ENCODE peak calls at places on chromosomes 12 and 14, in four cellular contexts. E is neuronal stem cell, M is mesenchymal stem cell, Q is H1. V is an unnamed sample.

GRCh38 chr12:23756416-23756815 is 193.1 kb downstream of the SOX5 start:
- DNase-seq in E (no peak), M (no peak), Q (no peak), V (peak; percentile 21)

GRCh38 chr12:46547421-46548340 is 175.1 kb upstream of the SLC38A2 start:
- DNase-seq in E (no peak), M (no peak), Q (no peak), V (no peak)

GRCh38 chr12:127108360-127109215 is 1158.4 kb upstream of the TMEM132C start:
- DNase-seq in E (peak; percentile 29), M (peak; percentile 49), Q (no peak), V (peak; percentile 65)

GRCh38 chr14:101441710-101442109 is 119.6 kb upstream of the DIO3 start:
- DNase-seq in E (no peak), M (no peak), Q (no peak), V (no peak)

GRCh38 chr12:12918781-12919180 is 27.4 kb downstream of the GPRC5A start:
- DNase-seq in E (no peak), M (no peak), Q (no peak), V (no peak)

GRCh38 chr14:58898655-58899316 is 261.0 kb downstream of the DACT1 start:
- DNase-seq in E (no peak), M (peak; percentile 93), Q (no peak), V (peak; percentile 29)

GRCh38 chr12:55019784-55020183 is at the start of gene NEUROD4:
- DNase-seq in E (peak; percentile 91), M (peak; percentile 60), Q (peak; percentile 83), V (peak; percentile 97)

GRCh38 chr12:46468159-46468558 is 95.6 kb upstream of the SLC38A2 start:
- DNase-seq in E (no peak), M (no peak), Q (no peak), V (no peak)

GRCh38 chr12:13257356-13257875 is 60.9 kb downstream of the EMP1 start:
- DNase-seq in E (no peak), M (peak; percentile 27), Q (no peak), V (no peak)

GRCh38 chr14:105617201-105617777 is 90.9 kb downstream of the TMEM121 start:
- DNase-seq in E (no peak), M (no peak), Q (no peak), V (no peak)

GRCh38 chr14:20998139-20998538 is 954 bp upstream of the SLC39A2 start:
- DNase-seq in E (no peak), M (no peak), Q (no peak), V (peak; percentile 27)

GRCh38 chr12:51689972-51690371 is 98.9 kb downstream of the SCN8A start:
- DNase-seq in E (no peak), M (no peak), Q (no peak), V (no peak)

GRCh38 chr12:51694146-51694545 is 103.1 kb downstream of the SCN8A start:
- DNase-seq in E (no peak), M (no peak), Q (no peak), V (no peak)

GRCh38 chr12:51695241-51696010 is 104.4 kb downstream of the SCN8A start:
- DNase-seq in E (no peak), M (no peak), Q (no peak), V (peak; percentile 4)

GRCh38 chr12:51692016-51692415 is 101.0 kb downstream of the SCN8A start:
- DNase-seq in E (no peak), M (no peak), Q (no peak), V (no peak)

GRCh38 chr12:51693569-51693968 is 102.5 kb downstream of the SCN8A start:
- DNase-seq in E (no peak), M (no peak), Q (no peak), V (no peak)
- H2BK15ac ChIP-seq in E (no peak overlapping the region), M (no peak overlapping the region), Q (no peak overlapping the region), V (no peak overlapping the region)

GRCh38 chr12:58029260-58029659 is 87.9 kb downstream of the ATP23 start:
- DNase-seq in E (no peak), M (no peak), Q (no peak), V (no peak)

GRCh38 chr12:58030566-58031279 is 89.4 kb downstream of the ATP23 start:
- DNase-seq in E (no peak), M (peak; percentile 1), Q (no peak), V (no peak)

GRCh38 chr12:58026892-58027891 is 85.8 kb downstream of the ATP23 start:
- DNase-seq in E (no peak), M (no peak), Q (no peak), V (no peak)

GRCh38 chr12:58026421-58026820 is 85.1 kb downstream of the ATP23 start:
- DNase-seq in E (no peak), M (peak; percentile 17), Q (no peak), V (no peak)

DNA sequence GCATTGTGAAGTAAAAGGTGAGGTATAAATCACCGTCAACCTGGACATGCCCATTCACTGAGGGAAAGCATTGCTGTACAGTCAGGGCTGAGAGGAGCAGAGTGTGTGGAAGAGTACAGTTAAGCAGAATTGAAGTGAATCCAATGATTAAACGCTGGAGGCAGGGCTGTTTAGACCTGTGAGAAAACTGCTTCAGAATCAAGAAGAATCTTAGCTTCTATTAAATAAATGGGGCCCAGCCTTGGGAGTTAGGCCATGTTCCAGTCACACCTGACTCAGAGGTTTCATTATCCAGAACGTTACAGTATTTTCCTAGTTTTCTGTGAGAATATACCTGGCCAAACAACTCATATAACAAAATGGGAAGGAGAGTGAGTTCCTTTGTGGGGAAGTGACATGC is 86.9 kb downstream of the ATP23 start:
- DNase-seq in E (no peak), M (no peak), Q (no peak), V (no peak)
- H3K23ac ChIP-seq in E (no peak overlapping the region), M (no peak overlapping the region), Q (no peak overlapping the region), V (no peak overlapping the region)

GRCh38 chr14:96164861-96165490 is 39.7 kb upstream of the BDKRB2 start:
- DNase-seq in E (no peak), M (peak; percentile 72), Q (no peak), V (no peak)

GRCh38 chr14:96165493-96166474 is 38.9 kb upstream of the BDKRB2 start:
- DNase-seq in E (no peak), M (no peak), Q (no peak), V (no peak)

GRCh38 chr14:96167224-96168148 is 37.2 kb upstream of the BDKRB2 start:
- DNase-seq in E (no peak), M (peak; percentile 96), Q (no peak), V (peak; percentile 40)

GRCh38 chr14:96168581-96168980 is 36.1 kb upstream of the BDKRB2 start:
- DNase-seq in E (no peak), M (no peak), Q (no peak), V (no peak)

GRCh38 chr14:96166475-96167223 is 38.0 kb upstream of the BDKRB2 start:
- DNase-seq in E (no peak), M (no peak), Q (no peak), V (no peak)
- H2BK15ac ChIP-seq in E (no peak overlapping the region), M (peak overlapping the region; percentile 67), Q (peak overlapping the region; percentile 61), V (no peak overlapping the region)

GRCh38 chr14:50846171-50846880 is 15.4 kb upstream of the NIN start:
- DNase-seq in E (no peak), M (peak; percentile 75), Q (no peak), V (no peak)
- H3K23ac ChIP-seq in E (no peak overlapping the region), M (no peak overlapping the region), Q (no peak overlapping the region), V (no peak overlapping the region)

GRCh38 chr12:116442304-116442703 is 116.9 kb upstream of the MAP1LC3B2 start:
- DNase-seq in E (no peak), M (no peak), Q (no peak), V (no peak)
- H2BK15ac ChIP-seq in E (no peak overlapping the region), M (no peak overlapping the region), Q (no peak overlapping the region), V (no peak overlapping the region)

GRCh38 chr14:96284008-96284407 is 28.0 kb downstream of the BDKRB1 start:
- DNase-seq in E (no peak), M (no peak), Q (no peak), V (no peak)

GRCh38 chr14:96287856-96288255 is 31.8 kb downstream of the BDKRB1 start:
- DNase-seq in E (no peak), M (no peak), Q (no peak), V (no peak)

GRCh38 chr14:96284430-96284829 is 28.4 kb downstream of the BDKRB1 start:
- DNase-seq in E (no peak), M (no peak), Q (no peak), V (no peak)

GRCh38 chr14:96286251-96286650 is 30.2 kb downstream of the BDKRB1 start:
- DNase-seq in E (no peak), M (no peak), Q (no peak), V (no peak)

GRCh38 chr14:96285667-96286066 is 29.7 kb downstream of the BDKRB1 start:
- DNase-seq in E (no peak), M (peak; percentile 93), Q (no peak), V (no peak)
- H3K23ac ChIP-seq in E (no peak overlapping the region), M (no peak overlapping the region), Q (no peak overlapping the region), V (no peak overlapping the region)

DNA sequence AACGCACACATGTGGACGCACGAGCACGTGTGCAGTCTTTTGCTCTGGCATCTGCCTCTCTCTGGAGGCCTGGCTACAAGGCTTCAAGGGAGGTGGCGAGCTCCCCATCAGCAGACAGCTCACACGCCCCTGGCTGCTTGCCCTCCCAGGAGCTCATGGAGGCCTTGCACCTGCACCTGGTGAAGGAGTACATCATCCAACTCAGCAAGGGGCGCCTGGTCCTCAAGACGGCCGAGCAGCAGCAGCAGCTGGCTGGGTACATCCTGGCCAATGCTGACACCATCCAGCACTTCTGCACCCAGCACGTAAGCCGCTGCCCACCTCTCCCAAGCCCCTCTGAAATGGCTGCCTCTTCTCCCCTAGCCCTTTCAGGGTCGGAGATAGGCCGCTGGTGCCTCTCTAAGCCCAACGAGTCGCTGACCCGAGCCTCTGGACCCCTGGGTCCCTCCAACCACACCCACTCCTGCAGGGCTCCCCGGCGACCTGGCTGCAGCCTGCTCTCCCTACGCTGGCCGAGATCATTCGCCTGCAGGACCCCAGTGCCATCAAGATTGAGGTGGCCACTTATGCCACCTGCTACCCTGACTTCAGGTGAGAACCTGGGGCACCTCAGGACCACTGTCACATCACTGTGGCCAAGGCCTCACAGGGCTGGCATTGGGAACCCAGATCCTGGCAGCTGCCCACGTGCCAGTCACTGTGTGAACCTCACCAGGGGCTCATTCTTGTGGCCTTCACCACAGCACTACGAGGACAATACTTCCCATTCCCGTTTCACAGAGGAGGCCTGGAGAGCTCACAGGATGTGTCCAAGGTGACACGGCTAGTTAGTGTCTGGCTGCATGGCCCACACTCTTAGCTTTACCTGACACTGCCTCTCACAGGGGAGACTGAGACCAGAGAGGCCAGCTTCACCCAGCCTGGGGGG is 10.2 kb downstream of the TNFAIP2 start:
- DNase-seq in E (no peak), M (no peak), Q (no peak), V (no peak)
- H2BK15ac ChIP-seq in E (no peak overlapping the region), M (no peak overlapping the region), Q (no peak overlapping the region), V (no peak overlapping the region)